ENCODE peak calls at places on chromosomes 4 and X, in four cellular contexts. J is renal cortical epithelial cell, X is fibroblast of pulmonary artery, D is NCI-H69. O is an unnamed sample.

GRCh38 chr4:125489952-125490690 is 175.4 kb downstream of the FAT4 start:
- DNase-seq in J (no peak), X (no peak), D (peak), O (no peak)

GRCh38 chr4:148563684-148564083 is 121.5 kb upstream of the NR3C2 start:
- DNase-seq in J (peak), X (no peak), D (peak), O (no peak)

GRCh38 chrX:118212817-118213183 is 96.2 kb upstream of the KLHL13 start:
- DNase-seq in J (no peak), X (no peak), D (no peak), O (no peak)

GRCh38 chr4:8044699-8045098 is 105.0 kb upstream of the AFAP1 start:
- DNase-seq in J (no peak), X (no peak), D (peak), O (no peak)

GRCh38 chr4:185128272-185129119 is 14.6 kb upstream of the SLC25A4 start:
- DNase-seq in J (peak), X (peak), D (peak), O (no peak)

GRCh38 chr4:7037425-7037824 is 5.7 kb upstream of the TADA2B start:
- DNase-seq in J (peak), X (no peak), D (no peak), O (no peak)

GRCh38 chr4:169330811-169331210 is 60.1 kb upstream of the SH3RF1 start:
- DNase-seq in J (no peak), X (no peak), D (no peak), O (no peak)

GRCh38 chr4:163142246-163142645 is 24.4 kb downstream of the NAF1 start:
- DNase-seq in J (no peak), X (no peak), D (no peak), O (no peak)

O was measured in Caki2.